ENCODE peak calls at places on chromosomes 13 and 19, in five cellular contexts. T, M, B, L and A are unnamed samples.

GRCh38 chr13:95355491-95355890 is 54.2 kb upstream of the ABCC4 start:
- DNase-seq in T (no peak), M (no peak), B (peak), L (no peak), A (no peak)

GRCh38 chr19:9644472-9644871 is 23.4 kb upstream of the ZNF561 start:
- DNase-seq in T (no peak), M (no peak), B (no peak), L (no peak), A (no peak)

GRCh38 chr19:5107432-5108122 is 138.7 kb downstream of the KDM4B start:
- DNase-seq in T (peak), M (no peak), B (no peak), L (no peak), A (no peak)

GRCh38 chr13:97810152-97810551 is 143.3 kb upstream of the IPO5 start:
- DNase-seq in T (no peak), M (no peak), B (no peak), L (no peak), A (no peak)

GRCh38 chr19:5881543-5882299 is 11.4 kb upstream of the FUT5 start:
- DNase-seq in T (no peak), M (no peak), B (no peak), L (no peak), A (no peak)

GRCh38 chr19:19004144-19004543 is 29.2 kb downstream of the SUGP2 start:
- DNase-seq in T (no peak), M (no peak), B (no peak), L (no peak), A (no peak)

GRCh38 chr19:50921391-50922315 is 10.5 kb upstream of the KLK4 start:
- DNase-seq in T (no peak), M (no peak), B (no peak), L (no peak), A (no peak)

GRCh38 chr19:29836409-29836825 is 24.6 kb downstream of the CCNE1 start:
- DNase-seq in T (no peak), M (no peak), B (no peak), L (no peak), A (no peak)

GRCh38 chr13:99655351-99656091 is 154.2 kb downstream of the TM9SF2 start:
- DNase-seq in T (no peak), M (no peak), B (no peak), L (no peak), A (peak)

GRCh38 chr13:112756967-112757758 is 67.3 kb downstream of the ATP11A start:
- DNase-seq in T (no peak), M (peak), B (no peak), L (no peak), A (no peak)

GRCh38 chr19:19530423-19530804 is 1.7 kb downstream of the YJEFN3 start:
- DNase-seq in T (no peak), M (no peak), B (no peak), L (no peak), A (no peak)

GRCh38 chr13:101346942-101347728 is 69.2 kb downstream of the NALCN start:
- DNase-seq in T (no peak), M (no peak), B (no peak), L (no peak), A (peak)

GRCh38 chr13:74687452-74688180 is 553.4 kb upstream of the KLF12 start:
- DNase-seq in T (peak), M (no peak), B (no peak), L (no peak), A (no peak)

GRCh38 chr13:75770164-75771145 is 134.3 kb downstream of the LMO7 start:
- DNase-seq in T (no peak), M (no peak), B (peak), L (no peak), A (no peak)

GRCh38 chr13:106521101-106521799 is 14.2 kb downstream of the EFNB2 start:
- DNase-seq in T (no peak), M (no peak), B (no peak), L (no peak), A (no peak)

GRCh38 chr19:48558018-48558684 is 6.2 kb downstream of the SULT2B1 start:
- DNase-seq in T (no peak), M (no peak), B (no peak), L (peak), A (peak)

GRCh38 chr13:31046711-31047279 is 114.3 kb downstream of the TEX26 start:
- DNase-seq in T (no peak), M (peak), B (no peak), L (peak), A (no peak)

GRCh38 chr13:74794582-74794981 is 660.4 kb upstream of the KLF12 start:
- DNase-seq in T (no peak), M (no peak), B (no peak), L (no peak), A (no peak)

GRCh38 chr19:50667177-50667758 is 18.0 kb downstream of the C19orf81 start:
- DNase-seq in T (no peak), M (no peak), B (no peak), L (no peak), A (no peak)

GRCh38 chr13:94247890-94248289 is 231.6 kb downstream of the DCT start:
- DNase-seq in T (no peak), M (no peak), B (no peak), L (no peak), A (no peak)

GRCh38 chr13:66864627-66865026 is 365.5 kb downstream of the PCDH9 start:
- DNase-seq in T (no peak), M (no peak), B (no peak), L (no peak), A (no peak)

GRCh38 chr19:54209748-54210494 is 9.3 kb downstream of the RPS9 start:
- DNase-seq in T (peak), M (peak), B (peak), L (peak), A (peak)

GRCh38 chr19:5903502-5904301 is at the start of gene NDUFA11:
- DNase-seq in T (peak), M (peak), B (peak), L (peak), A (no peak)

GRCh38 chr13:95805921-95806320 is 129.0 kb downstream of the DNAJC3 start:
- DNase-seq in T (no peak), M (no peak), B (no peak), L (no peak), A (no peak)

GRCh38 chr19:3857449-3858003 is 11.3 kb downstream of the ZFR2 start:
- DNase-seq in T (no peak), M (no peak), B (no peak), L (no peak), A (no peak)

GRCh38 chr19:34733266-34733825 is 697 bp upstream of the ZNF181 start:
- DNase-seq in T (peak), M (no peak), B (no peak), L (peak), A (no peak)

GRCh38 chr19:33528404-33528803 is 6.8 kb upstream of the PEPD start:
- DNase-seq in T (no peak), M (no peak), B (no peak), L (no peak), A (no peak)

GRCh38 chr19:29547361-29547960 is 21.7 kb downstream of the VSTM2B start:
- DNase-seq in T (no peak), M (no peak), B (no peak), L (no peak), A (no peak)

GRCh38 chr19:4115050-4115817 is 8.7 kb downstream of the MAP2K2 start:
- DNase-seq in T (no peak), M (no peak), B (no peak), L (no peak), A (no peak)

GRCh38 chr13:30572859-30573275 is 44.9 kb upstream of the USPL1 start:
- DNase-seq in T (no peak), M (no peak), B (no peak), L (no peak), A (no peak)

GRCh38 chr19:8569066-8569761 is 8.0 kb downstream of the MYO1F start:
- DNase-seq in T (peak), M (no peak), B (peak), L (no peak), A (peak)

GRCh38 chr13:93318538-93318937 is 91.9 kb downstream of the GPC6 start:
- DNase-seq in T (no peak), M (no peak), B (no peak), L (no peak), A (peak)

GRCh38 chr19:39870171-39870971 is 24.2 kb upstream of the FBL start:
- DNase-seq in T (no peak), M (no peak), B (no peak), L (no peak), A (no peak)

GRCh38 chr19:48633148-48634035 is 3.8 kb downstream of the DBP start:
- DNase-seq in T (no peak), M (no peak), B (no peak), L (no peak), A (no peak)

GRCh38 chr19:55160986-55161365 is 3.4 kb upstream of the TNNI3 start:
- DNase-seq in T (no peak), M (no peak), B (no peak), L (no peak), A (no peak)

GRCh38 chr13:92513672-92514071 is 712.9 kb upstream of the GPC6 start:
- DNase-seq in T (no peak), M (no peak), B (no peak), L (no peak), A (no peak)

GRCh38 chr19:44847144-44848035 is 1.3 kb downstream of the NECTIN2 start:
- DNase-seq in T (peak), M (no peak), B (no peak), L (peak), A (no peak)

GRCh38 chr19:55179570-55180484 is at the start of gene SYT5:
- DNase-seq in T (peak), M (no peak), B (no peak), L (no peak), A (no peak)

GRCh38 chr19:46821512-46822359 is 28.9 kb downstream of the AP2S1 start:
- DNase-seq in T (no peak), M (no peak), B (no peak), L (no peak), A (no peak)

DNA sequence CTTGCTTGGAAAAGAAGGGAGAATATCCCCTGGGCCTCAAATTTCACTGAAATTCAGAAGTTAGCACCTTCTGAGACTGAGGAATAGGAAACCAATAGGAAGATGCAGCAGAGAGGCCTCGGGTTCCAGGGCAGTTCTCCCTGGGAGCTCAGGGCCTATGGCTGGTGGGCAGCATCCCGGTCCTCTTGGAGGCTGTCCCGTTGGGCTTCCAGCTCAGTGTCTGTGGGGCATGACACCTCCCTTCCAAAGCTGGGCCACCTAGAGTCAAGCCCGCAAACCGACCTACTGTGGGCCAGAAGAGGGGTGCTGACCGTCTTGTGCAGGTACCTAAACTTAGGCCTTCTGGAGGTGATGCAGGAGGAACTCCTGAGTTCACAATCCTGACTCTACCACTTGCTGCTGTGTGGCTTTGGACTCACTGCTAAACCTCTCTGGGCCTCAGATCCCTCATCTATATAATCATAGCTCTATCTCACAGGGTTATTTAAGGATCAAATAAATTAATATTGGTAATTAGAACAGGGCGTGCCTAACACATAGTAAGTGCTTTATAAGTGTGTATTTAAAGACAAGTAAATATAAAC is 17.1 kb downstream of the SIAH3 start:
- DNase-seq in T (no peak), M (no peak), B (no peak), L (no peak), A (no peak)
- H3K27ac ChIP-seq in T (no peak), M (no peak), B (no peak), L (peak), A (no peak)

DNA sequence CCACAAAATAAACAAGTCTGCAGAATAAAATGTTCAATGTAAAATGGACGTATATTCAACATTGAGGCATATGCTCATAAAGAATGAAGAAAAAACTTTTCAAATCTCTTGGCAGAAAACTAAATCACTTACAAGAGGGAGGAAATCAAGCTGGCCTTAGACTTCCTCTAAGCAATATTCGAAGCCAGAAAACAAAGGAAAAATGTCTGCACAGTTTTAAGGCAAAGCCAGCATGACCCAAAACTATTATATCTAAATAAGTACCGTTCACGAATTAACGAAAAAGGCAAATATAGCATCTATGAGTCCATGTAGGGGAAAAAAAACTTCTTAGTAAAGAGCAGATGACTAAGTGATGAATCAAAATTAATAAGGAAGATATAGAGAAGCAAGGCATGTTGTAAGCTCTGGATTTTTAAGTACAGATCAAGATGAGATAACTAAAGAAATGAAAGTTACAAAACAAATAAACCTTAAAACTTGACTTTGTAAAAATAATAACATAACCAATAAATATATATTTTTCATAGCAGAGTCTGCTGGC is 101.3 kb downstream of the KCNRG start:
- DNase-seq in T (no peak), M (no peak), B (no peak), L (no peak), A (no peak)
- H3K27ac ChIP-seq in T (peak), M (no peak), B (no peak), L (no peak), A (no peak)

GRCh38 chr13:29511980-29512379 is 83.5 kb downstream of the SLC7A1 start:
- DNase-seq in T (no peak), M (no peak), B (no peak), L (no peak), A (no peak)

GRCh38 chr13:29511439-29511814 is 84.1 kb downstream of the SLC7A1 start:
- DNase-seq in T (no peak), M (no peak), B (no peak), L (no peak), A (no peak)

GRCh38 chr13:29513981-29514719 is 81.3 kb downstream of the SLC7A1 start:
- DNase-seq in T (no peak), M (no peak), B (no peak), L (no peak), A (no peak)

GRCh38 chr13:29514720-29515310 is 80.7 kb downstream of the SLC7A1 start:
- DNase-seq in T (no peak), M (no peak), B (no peak), L (no peak), A (no peak)

DNA sequence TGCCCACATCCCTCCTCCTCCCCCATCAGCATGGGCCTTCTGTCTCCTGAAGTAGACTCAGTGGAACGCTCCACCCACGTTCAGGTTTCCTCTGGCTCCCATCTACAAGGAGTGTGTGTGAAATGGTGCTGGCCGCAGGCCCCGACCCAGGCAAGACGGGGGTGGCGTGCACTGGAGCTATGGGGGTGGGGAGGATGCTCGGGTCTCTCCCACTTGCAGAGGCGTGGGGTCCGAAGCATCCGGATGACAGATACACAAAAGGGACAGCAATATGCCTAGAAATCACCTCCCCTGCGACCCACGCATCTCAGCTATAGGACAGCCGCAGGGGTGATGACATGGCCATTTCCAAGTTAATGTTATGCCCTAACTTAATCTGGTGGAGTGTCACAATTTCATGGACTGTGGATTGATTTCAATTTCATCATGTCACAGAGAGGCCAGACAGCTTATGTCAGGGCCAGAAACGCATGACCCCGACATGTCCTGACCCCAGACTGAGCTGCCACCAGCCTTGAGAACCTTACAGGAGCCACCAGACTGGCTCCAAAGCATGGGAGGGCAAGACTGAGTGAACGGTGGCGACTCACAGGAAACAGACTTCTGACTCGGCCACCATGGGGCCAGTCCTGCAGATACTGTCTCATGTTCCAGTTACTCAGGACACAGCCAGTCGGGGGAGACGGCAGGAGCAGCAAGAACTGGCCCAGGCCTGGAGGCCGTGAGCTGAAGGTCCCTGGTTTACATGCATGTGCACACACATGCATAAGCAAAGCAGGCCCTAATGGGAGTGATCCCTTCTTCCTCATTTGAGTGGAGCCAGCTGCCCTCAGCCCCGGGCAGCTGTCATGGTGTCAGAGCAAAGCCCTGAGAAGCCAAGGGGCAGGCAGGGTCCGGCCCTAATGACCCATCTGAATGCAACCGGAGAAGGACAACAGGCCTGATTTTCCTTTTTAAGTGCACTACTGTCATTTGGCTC is 82.2 kb downstream of the SLC7A1 start:
- DNase-seq in T (no peak), M (no peak), B (no peak), L (no peak), A (no peak)
- H3K27ac ChIP-seq in T (no peak), M (no peak), B (no peak), L (no peak), A (no peak)

GRCh38 chr13:111177081-111177711 is 62.1 kb downstream of the ARHGEF7 start:
- DNase-seq in T (peak), M (peak), B (no peak), L (peak), A (peak)

GRCh38 chr13:111176421-111176820 is 61.3 kb downstream of the ARHGEF7 start:
- DNase-seq in T (no peak), M (no peak), B (no peak), L (no peak), A (no peak)

GRCh38 chr13:111174377-111174776 is 59.3 kb downstream of the ARHGEF7 start:
- DNase-seq in T (no peak), M (no peak), B (no peak), L (no peak), A (no peak)

GRCh38 chr13:111175372-111175771 is 60.3 kb downstream of the ARHGEF7 start:
- DNase-seq in T (no peak), M (no peak), B (no peak), L (no peak), A (no peak)

DNA sequence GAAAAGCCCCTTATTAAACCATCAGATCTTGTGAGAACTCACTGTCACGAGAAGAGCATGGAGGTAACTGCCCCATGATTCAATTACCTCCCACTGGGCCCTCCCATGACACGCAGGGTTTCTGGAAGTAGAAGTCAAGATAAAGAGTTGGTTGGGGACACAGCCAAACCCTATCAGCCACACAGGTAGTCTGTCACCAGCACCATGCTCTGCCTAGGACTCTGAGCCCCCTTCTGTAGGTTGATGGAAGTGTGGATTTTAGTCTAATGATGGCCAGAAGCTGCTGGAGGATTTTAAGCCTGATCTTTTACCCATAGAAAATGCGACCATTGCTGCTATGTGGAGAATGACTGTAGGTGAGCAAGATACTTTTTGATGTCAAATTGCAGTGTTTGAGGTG is 60.8 kb downstream of the ARHGEF7 start:
- DNase-seq in T (no peak), M (no peak), B (no peak), L (no peak), A (no peak)
- H3K27ac ChIP-seq in T (peak), M (peak), B (no peak), L (peak), A (peak)